ENCODE peak calls at places on chromosomes 16 and 17, in six cellular contexts. One of them, this sample, is unnamed.

GRCh38 chr17:55567240-55568216 is 56.3 kb upstream of the SMIM36 start:
- DNase-seq in endodermal cell: no peak
- DNase-seq in GM12865: no peak
- DNase-seq in left lung: no peak
- DNase-seq in gastrocnemius medialis: peak; percentile 37
- DNase-seq in fibroblast of pulmonary artery: no peak
- DNase-seq in this sample: no peak

GRCh38 chr17:14575349-14575966 is 274.6 kb downstream of the HS3ST3B1 start:
- DNase-seq in GM12865: no peak
- DNase-seq in left lung: no peak
- DNase-seq in fibroblast of pulmonary artery: no peak
- DNase-seq in gastrocnemius medialis: no peak
- DNase-seq in endodermal cell: peak; percentile 35
- DNase-seq in this sample: no peak

GRCh38 chr16:85663891-85664321 is 24.8 kb downstream of the GINS2 start:
- DNase-seq in gastrocnemius medialis: peak; percentile 81
- DNase-seq in GM12865: no peak
- DNase-seq in endodermal cell: no peak
- DNase-seq in left lung: peak; percentile 61
- DNase-seq in fibroblast of pulmonary artery: no peak
- DNase-seq in this sample: peak; percentile 83

GRCh38 chr17:73850426-73850825 is 206.2 kb upstream of the SDK2 start:
- DNase-seq in fibroblast of pulmonary artery: no peak
- DNase-seq in gastrocnemius medialis: no peak
- DNase-seq in endodermal cell: no peak
- DNase-seq in GM12865: no peak
- DNase-seq in left lung: no peak
- DNase-seq in this sample: no peak

GRCh38 chr16:67406628-67407027 is 9.6 kb downstream of the ZDHHC1 start:
- DNase-seq in left lung: no peak
- DNase-seq in fibroblast of pulmonary artery: peak; percentile 71
- DNase-seq in endodermal cell: no peak
- DNase-seq in GM12865: no peak
- DNase-seq in gastrocnemius medialis: peak; percentile 63
- DNase-seq in this sample: no peak

GRCh38 chr17:79659376-79659775 is 48.5 kb upstream of the RBFOX3 start:
- DNase-seq in endodermal cell: no peak
- DNase-seq in fibroblast of pulmonary artery: no peak
- DNase-seq in gastrocnemius medialis: no peak
- DNase-seq in GM12865: no peak
- DNase-seq in left lung: no peak
- DNase-seq in this sample: no peak

GRCh38 chr17:73003487-73003886 is 89.0 kb downstream of the SLC39A11 start:
- DNase-seq in left lung: no peak
- DNase-seq in GM12865: no peak
- DNase-seq in endodermal cell: peak; percentile 64
- DNase-seq in fibroblast of pulmonary artery: no peak
- DNase-seq in gastrocnemius medialis: no peak
- DNase-seq in this sample: no peak

GRCh38 chr17:36544049-36544319 is 735 bp upstream of the GGNBP2 start:
- DNase-seq in endodermal cell: peak; percentile 86
- DNase-seq in left lung: no peak
- DNase-seq in fibroblast of pulmonary artery: peak; percentile 65
- DNase-seq in GM12865: peak; percentile 79
- DNase-seq in gastrocnemius medialis: peak; percentile 63
- DNase-seq in this sample: peak; percentile 25

GRCh38 chr17:78828470-78829185 is 12.0 kb downstream of the USP36 start:
- DNase-seq in gastrocnemius medialis: no peak
- DNase-seq in fibroblast of pulmonary artery: peak; percentile 59
- DNase-seq in left lung: no peak
- DNase-seq in endodermal cell: peak; percentile 89
- DNase-seq in GM12865: no peak
- DNase-seq in this sample: no peak

GRCh38 chr17:39198186-39198566 is 707 bp upstream of the CACNB1 start:
- DNase-seq in endodermal cell: no peak
- DNase-seq in gastrocnemius medialis: no peak
- DNase-seq in GM12865: no peak
- DNase-seq in fibroblast of pulmonary artery: no peak
- DNase-seq in left lung: no peak
- DNase-seq in this sample: no peak

GRCh38 chr16:64910351-64910750 is 211.5 kb downstream of the CDH11 start:
- DNase-seq in gastrocnemius medialis: peak; percentile 15
- DNase-seq in GM12865: no peak
- DNase-seq in endodermal cell: peak; percentile 59
- DNase-seq in left lung: no peak
- DNase-seq in fibroblast of pulmonary artery: peak; percentile 95
- DNase-seq in this sample: no peak

GRCh38 chr16:15963307-15963910 is 14.0 kb downstream of the ABCC1 start:
- DNase-seq in endodermal cell: no peak
- DNase-seq in fibroblast of pulmonary artery: no peak
- DNase-seq in GM12865: no peak
- DNase-seq in left lung: no peak
- DNase-seq in gastrocnemius medialis: no peak
- DNase-seq in this sample: no peak

GRCh38 chr16:77912617-77913016 is 109.7 kb upstream of the CLEC3A start:
- DNase-seq in gastrocnemius medialis: no peak
- DNase-seq in fibroblast of pulmonary artery: no peak
- DNase-seq in left lung: no peak
- DNase-seq in GM12865: no peak
- DNase-seq in endodermal cell: no peak
- DNase-seq in this sample: no peak

GRCh38 chr16:85412911-85413520 is 200.1 kb upstream of the GSE1 start:
- DNase-seq in gastrocnemius medialis: peak; percentile 8
- DNase-seq in endodermal cell: no peak
- DNase-seq in fibroblast of pulmonary artery: no peak
- DNase-seq in GM12865: no peak
- DNase-seq in left lung: peak; percentile 64
- DNase-seq in this sample: no peak

GRCh38 chr17:64718058-64718457 is 56.0 kb upstream of the SMURF2 start:
- DNase-seq in gastrocnemius medialis: no peak
- DNase-seq in left lung: no peak
- DNase-seq in GM12865: no peak
- DNase-seq in fibroblast of pulmonary artery: no peak
- DNase-seq in endodermal cell: no peak
- DNase-seq in this sample: no peak

GRCh38 chr17:51857052-51857593 is 301.4 kb downstream of the CA10 start:
- DNase-seq in endodermal cell: peak; percentile 65
- DNase-seq in left lung: no peak
- DNase-seq in gastrocnemius medialis: no peak
- DNase-seq in GM12865: no peak
- DNase-seq in fibroblast of pulmonary artery: no peak
- DNase-seq in this sample: no peak

GRCh38 chr17:44655983-44656700 is at the start of gene MEIOC:
- DNase-seq in left lung: no peak
- DNase-seq in gastrocnemius medialis: no peak
- DNase-seq in GM12865: peak; percentile 15
- DNase-seq in endodermal cell: peak; percentile 97
- DNase-seq in fibroblast of pulmonary artery: no peak
- DNase-seq in this sample: no peak

GRCh38 chr16:67504190-67505021 is 21.1 kb upstream of the AGRP start:
- DNase-seq in gastrocnemius medialis: peak; percentile 62
- DNase-seq in endodermal cell: no peak
- DNase-seq in left lung: peak; percentile 79
- DNase-seq in GM12865: peak; percentile 72
- DNase-seq in fibroblast of pulmonary artery: no peak
- DNase-seq in this sample: no peak

GRCh38 chr16:89062389-89063345 is 31.0 kb upstream of the ACSF3 start:
- DNase-seq in left lung: no peak
- DNase-seq in endodermal cell: no peak
- DNase-seq in gastrocnemius medialis: no peak
- DNase-seq in fibroblast of pulmonary artery: no peak
- DNase-seq in GM12865: no peak
- DNase-seq in this sample: no peak

DNA sequence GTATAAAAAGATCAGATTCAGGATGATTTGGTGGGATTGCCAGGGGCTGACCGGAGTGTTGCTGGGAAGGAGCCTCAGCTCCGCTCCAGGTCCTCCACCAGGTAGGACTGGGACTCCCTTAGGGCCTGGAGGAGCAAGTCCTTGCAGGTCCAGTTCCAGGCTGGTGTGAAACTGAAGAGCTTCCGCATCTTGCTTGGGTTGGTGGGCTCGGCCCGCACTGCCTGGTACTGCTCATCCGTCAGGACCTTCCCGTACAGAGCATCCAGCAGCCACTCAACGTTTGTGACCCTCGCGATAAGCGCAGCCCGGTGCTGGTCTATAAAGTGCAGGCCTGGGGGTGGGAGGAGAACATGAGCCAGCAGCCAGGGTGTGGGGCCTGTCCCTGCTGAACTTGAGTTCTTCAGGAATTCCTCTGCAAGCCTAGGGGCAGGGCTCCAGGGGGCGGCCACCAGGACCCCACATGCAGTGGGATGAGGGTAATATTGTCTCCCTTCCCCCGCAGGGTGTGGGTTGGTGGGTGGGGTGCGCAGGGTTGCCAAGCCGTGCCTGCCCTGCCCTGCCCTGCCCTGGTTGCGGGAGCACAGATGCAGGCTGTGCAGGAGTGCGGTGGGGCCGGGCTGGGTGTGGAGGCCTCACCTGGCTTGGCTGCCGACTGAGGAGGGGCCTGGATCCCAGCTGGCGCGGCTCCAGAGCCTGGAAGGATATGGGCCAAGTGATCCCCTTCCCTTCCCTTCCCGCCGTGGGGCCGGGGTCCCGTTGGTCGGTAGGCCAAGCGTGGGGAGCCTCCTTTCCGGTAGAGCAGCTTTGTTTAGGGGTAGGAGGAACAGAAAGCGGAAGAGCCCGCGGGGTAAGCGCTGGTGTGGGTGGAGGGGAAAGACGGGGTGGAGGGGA is 804 bp downstream of the PYCARD start:
- DNase-seq in fibroblast of pulmonary artery: no peak
- DNase-seq in GM12865: peak; percentile 71
- DNase-seq in gastrocnemius medialis: no peak
- DNase-seq in left lung: peak; percentile 89
- DNase-seq in endodermal cell: peak; percentile 88
- DNase-seq in this sample: peak; percentile 33
- H3K4me3 ChIP-seq in fibroblast of pulmonary artery: peak overlapping the region; percentile 60
- H3K4me3 ChIP-seq in GM12865: peak overlapping the region; percentile 77
- H3K4me3 ChIP-seq in gastrocnemius medialis: peak overlapping the region; percentile 61
- H3K4me3 ChIP-seq in left lung: peak overlapping the region; percentile 95
- H3K4me3 ChIP-seq in endodermal cell: peak overlapping the region; percentile 49
- H3K4me3 ChIP-seq in this sample: peak overlapping the region; percentile 52

GRCh38 chr17:75625813-75626486 is 7.3 kb upstream of the SMIM5 start:
- DNase-seq in gastrocnemius medialis: no peak
- DNase-seq in fibroblast of pulmonary artery: peak; percentile 21
- DNase-seq in left lung: no peak
- DNase-seq in endodermal cell: peak; percentile 95
- DNase-seq in GM12865: peak; percentile 30
- DNase-seq in this sample: no peak
- TF ChIP-seq CTCF in gastrocnemius medialis: peak; percentile 27
- TF ChIP-seq CTCF in fibroblast of pulmonary artery: peak; percentile 71
- TF ChIP-seq CTCF in left lung: no peak
- TF ChIP-seq CTCF in endodermal cell: peak; percentile 89
- TF ChIP-seq CTCF in GM12865: peak; percentile 70
- TF ChIP-seq CTCF in this sample: peak; percentile 11

GRCh38 chr16:981695-982151 is at the start of gene SOX8:
- DNase-seq in left lung: no peak
- DNase-seq in GM12865: no peak
- DNase-seq in fibroblast of pulmonary artery: no peak
- DNase-seq in gastrocnemius medialis: no peak
- DNase-seq in endodermal cell: no peak
- DNase-seq in this sample: no peak

GRCh38 chr16:980595-980854 is 1.0 kb upstream of the SOX8 start:
- DNase-seq in gastrocnemius medialis: no peak
- DNase-seq in fibroblast of pulmonary artery: no peak
- DNase-seq in endodermal cell: no peak
- DNase-seq in GM12865: no peak
- DNase-seq in left lung: no peak
- DNase-seq in this sample: no peak

GRCh38 chr16:979106-979505 is 2.5 kb upstream of the SOX8 start:
- DNase-seq in left lung: peak; percentile 54
- DNase-seq in GM12865: no peak
- DNase-seq in gastrocnemius medialis: no peak
- DNase-seq in fibroblast of pulmonary artery: no peak
- DNase-seq in endodermal cell: no peak
- DNase-seq in this sample: no peak

GRCh38 chr16:978403-978802 is 3.2 kb upstream of the SOX8 start:
- DNase-seq in gastrocnemius medialis: no peak
- DNase-seq in GM12865: no peak
- DNase-seq in left lung: peak; percentile 60
- DNase-seq in endodermal cell: no peak
- DNase-seq in fibroblast of pulmonary artery: no peak
- DNase-seq in this sample: no peak

DNA sequence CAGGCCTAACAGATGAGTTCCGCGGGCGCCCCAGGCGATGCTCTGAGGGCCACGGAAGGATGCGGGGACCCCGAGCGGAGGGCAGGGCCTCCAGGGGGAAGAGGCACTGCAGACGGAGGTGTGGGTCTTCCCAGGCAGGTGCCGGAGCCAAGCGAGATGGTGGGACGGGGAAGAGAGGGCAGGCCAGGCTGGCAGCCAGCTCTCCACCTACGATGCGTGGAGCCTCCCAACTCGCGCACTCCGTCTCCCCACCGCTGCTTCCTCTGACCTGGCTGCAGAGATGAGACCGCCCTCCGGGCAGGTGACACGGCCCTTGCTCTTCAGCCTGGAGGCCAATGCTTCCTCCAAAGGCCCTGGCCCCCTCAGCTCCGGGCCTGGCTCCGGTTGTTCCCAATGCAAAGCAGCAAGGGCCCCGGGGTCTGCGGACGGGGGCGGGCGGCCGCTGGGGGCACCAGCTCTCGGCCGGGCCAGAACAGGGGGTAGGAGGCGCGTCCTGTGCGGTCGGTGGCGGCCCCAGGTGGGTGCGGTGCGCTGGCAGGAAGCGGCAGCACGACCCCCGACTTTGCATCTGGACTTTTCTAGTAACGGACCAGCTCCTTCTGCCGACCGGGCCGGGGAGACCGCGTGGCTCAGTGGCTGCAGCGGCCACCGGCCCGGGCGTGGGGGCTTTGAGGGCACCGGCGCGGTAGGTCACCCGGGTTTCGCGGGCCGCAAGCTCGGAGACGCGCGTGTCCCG is 1.5 kb upstream of the SOX8 start:
- DNase-seq in fibroblast of pulmonary artery: no peak
- DNase-seq in left lung: no peak
- DNase-seq in GM12865: no peak
- DNase-seq in gastrocnemius medialis: no peak
- DNase-seq in endodermal cell: peak; percentile 77
- DNase-seq in this sample: no peak
- H3K4me3 ChIP-seq in fibroblast of pulmonary artery: no peak overlapping the region
- H3K4me3 ChIP-seq in left lung: peak overlapping the region; percentile 21
- H3K4me3 ChIP-seq in GM12865: no peak overlapping the region
- H3K4me3 ChIP-seq in gastrocnemius medialis: peak overlapping the region; percentile 52
- H3K4me3 ChIP-seq in endodermal cell: peak overlapping the region; percentile 35
- H3K4me3 ChIP-seq in this sample: peak overlapping the region; percentile 26

GRCh38 chr17:63434951-63435571 is 11.0 kb downstream of the CYB561 start:
- DNase-seq in left lung: peak; percentile 92
- DNase-seq in gastrocnemius medialis: peak; percentile 41
- DNase-seq in endodermal cell: peak; percentile 83
- DNase-seq in GM12865: no peak
- DNase-seq in fibroblast of pulmonary artery: peak; percentile 41
- DNase-seq in this sample: peak; percentile 91

GRCh38 chr17:63433746-63434591 is 12.1 kb downstream of the CYB561 start:
- DNase-seq in gastrocnemius medialis: peak; percentile 82
- DNase-seq in left lung: peak; percentile 83
- DNase-seq in endodermal cell: no peak
- DNase-seq in GM12865: no peak
- DNase-seq in fibroblast of pulmonary artery: peak; percentile 93
- DNase-seq in this sample: peak; percentile 64

GRCh38 chr17:63437287-63438091 is 8.6 kb downstream of the CYB561 start:
- DNase-seq in GM12865: no peak
- DNase-seq in gastrocnemius medialis: peak; percentile 30
- DNase-seq in fibroblast of pulmonary artery: no peak
- DNase-seq in left lung: peak; percentile 70
- DNase-seq in endodermal cell: no peak
- DNase-seq in this sample: peak; percentile 75

GRCh38 chr17:63436523-63437110 is 9.5 kb downstream of the CYB561 start:
- DNase-seq in GM12865: no peak
- DNase-seq in fibroblast of pulmonary artery: peak; percentile 56
- DNase-seq in gastrocnemius medialis: no peak
- DNase-seq in endodermal cell: peak; percentile 83
- DNase-seq in left lung: peak; percentile 70
- DNase-seq in this sample: peak; percentile 77

GRCh38 chr17:63435681-63436522 is 10.2 kb downstream of the CYB561 start:
- DNase-seq in endodermal cell: peak; percentile 87
- DNase-seq in fibroblast of pulmonary artery: no peak
- DNase-seq in left lung: peak; percentile 76
- DNase-seq in gastrocnemius medialis: peak; percentile 36
- DNase-seq in GM12865: peak; percentile 39
- DNase-seq in this sample: peak; percentile 73
- TF ChIP-seq CTCF in endodermal cell: peak; percentile 62
- TF ChIP-seq CTCF in fibroblast of pulmonary artery: no peak
- TF ChIP-seq CTCF in left lung: no peak
- TF ChIP-seq CTCF in gastrocnemius medialis: no peak
- TF ChIP-seq CTCF in GM12865: peak; percentile 17
- TF ChIP-seq CTCF in this sample: no peak

This sample was measured in pancreas.